ENCODE peak calls at places on chromosomes 13 and 19, in four cellular contexts. One of them, this sample, is unnamed.

GRCh38 chr13:21361123-21361522 is 98.0 kb downstream of the ZDHHC20 start:
- DNase-seq in heart left ventricle: no peak
- DNase-seq in T-helper 17 cell: no peak
- DNase-seq in stimulated activated CD8-positive, alpha-beta memory T cell treated with anti-CD3 and anti-CD28 coated beads, Interleukin-12 subunit alpha, Interleukin-12 subunit beta, amount 100 ng/mL, for 1 hour: no peak
- DNase-seq in this sample: no peak

GRCh38 chr13:77184455-77184854 is 142.4 kb downstream of the MYCBP2 start:
- DNase-seq in heart left ventricle: no peak
- DNase-seq in T-helper 17 cell: no peak
- DNase-seq in stimulated activated CD8-positive, alpha-beta memory T cell treated with anti-CD3 and anti-CD28 coated beads, Interleukin-12 subunit alpha, Interleukin-12 subunit beta, amount 100 ng/mL, for 1 hour: no peak
- DNase-seq in this sample: no peak

GRCh38 chr13:94710881-94711560 is 1.3 kb downstream of the SOX21 start:
- DNase-seq in heart left ventricle: no peak
- DNase-seq in T-helper 17 cell: no peak
- DNase-seq in stimulated activated CD8-positive, alpha-beta memory T cell treated with anti-CD3 and anti-CD28 coated beads, Interleukin-12 subunit alpha, Interleukin-12 subunit beta, amount 100 ng/mL, for 1 hour: no peak
- DNase-seq in this sample: no peak

GRCh38 chr19:41936416-41936850 is 8.2 kb upstream of the ERFL start:
- DNase-seq in heart left ventricle: no peak
- DNase-seq in T-helper 17 cell: no peak
- DNase-seq in stimulated activated CD8-positive, alpha-beta memory T cell treated with anti-CD3 and anti-CD28 coated beads, Interleukin-12 subunit alpha, Interleukin-12 subunit beta, amount 100 ng/mL, for 1 hour: no peak
- DNase-seq in this sample: no peak

GRCh38 chr13:58480011-58480410 is 848.5 kb downstream of the PCDH17 start:
- DNase-seq in heart left ventricle: no peak
- DNase-seq in T-helper 17 cell: no peak
- DNase-seq in stimulated activated CD8-positive, alpha-beta memory T cell treated with anti-CD3 and anti-CD28 coated beads, Interleukin-12 subunit alpha, Interleukin-12 subunit beta, amount 100 ng/mL, for 1 hour: no peak
- DNase-seq in this sample: no peak

GRCh38 chr13:60583196-60583908 is 186.3 kb downstream of the TDRD3 start:
- DNase-seq in heart left ventricle: no peak
- DNase-seq in T-helper 17 cell: no peak
- DNase-seq in stimulated activated CD8-positive, alpha-beta memory T cell treated with anti-CD3 and anti-CD28 coated beads, Interleukin-12 subunit alpha, Interleukin-12 subunit beta, amount 100 ng/mL, for 1 hour: no peak
- DNase-seq in this sample: no peak

GRCh38 chr19:32652893-32653625 is 21.9 kb downstream of the ANKRD27 start:
- DNase-seq in heart left ventricle: peak; percentile 91
- DNase-seq in T-helper 17 cell: no peak
- DNase-seq in stimulated activated CD8-positive, alpha-beta memory T cell treated with anti-CD3 and anti-CD28 coated beads, Interleukin-12 subunit alpha, Interleukin-12 subunit beta, amount 100 ng/mL, for 1 hour: no peak
- DNase-seq in this sample: peak; percentile 82

GRCh38 chr13:37526710-37527446 is 71.7 kb downstream of the POSTN start:
- DNase-seq in heart left ventricle: no peak
- DNase-seq in T-helper 17 cell: no peak
- DNase-seq in stimulated activated CD8-positive, alpha-beta memory T cell treated with anti-CD3 and anti-CD28 coated beads, Interleukin-12 subunit alpha, Interleukin-12 subunit beta, amount 100 ng/mL, for 1 hour: no peak
- DNase-seq in this sample: no peak

GRCh38 chr13:24747248-24748151 is 16.5 kb upstream of the RNF17 start:
- DNase-seq in heart left ventricle: no peak
- DNase-seq in T-helper 17 cell: no peak
- DNase-seq in stimulated activated CD8-positive, alpha-beta memory T cell treated with anti-CD3 and anti-CD28 coated beads, Interleukin-12 subunit alpha, Interleukin-12 subunit beta, amount 100 ng/mL, for 1 hour: no peak
- DNase-seq in this sample: no peak

GRCh38 chr19:1672038-1672768 is 19.8 kb upstream of the TCF3 start:
- DNase-seq in heart left ventricle: no peak
- DNase-seq in T-helper 17 cell: peak; percentile 51
- DNase-seq in stimulated activated CD8-positive, alpha-beta memory T cell treated with anti-CD3 and anti-CD28 coated beads, Interleukin-12 subunit alpha, Interleukin-12 subunit beta, amount 100 ng/mL, for 1 hour: peak; percentile 47
- DNase-seq in this sample: no peak

GRCh38 chr19:35862528-35862927 is 5.8 kb downstream of the KIRREL2 start:
- DNase-seq in heart left ventricle: no peak
- DNase-seq in T-helper 17 cell: no peak
- DNase-seq in stimulated activated CD8-positive, alpha-beta memory T cell treated with anti-CD3 and anti-CD28 coated beads, Interleukin-12 subunit alpha, Interleukin-12 subunit beta, amount 100 ng/mL, for 1 hour: no peak
- DNase-seq in this sample: no peak

GRCh38 chr13:97439196-97439595 is 5.2 kb downstream of the RAP2A start:
- DNase-seq in heart left ventricle: no peak
- DNase-seq in T-helper 17 cell: no peak
- DNase-seq in stimulated activated CD8-positive, alpha-beta memory T cell treated with anti-CD3 and anti-CD28 coated beads, Interleukin-12 subunit alpha, Interleukin-12 subunit beta, amount 100 ng/mL, for 1 hour: no peak
- DNase-seq in this sample: no peak